ENCODE peak calls at places on chromosomes 13 and 19, in six cellular contexts. W is AG04450, P is PC-3, B is cardiac muscle cell, M is heart left ventricle, H is thoracic aorta. Q is an unnamed sample.
A peak's percentile ranks its signal among the peaks of the same experiment; 100 is the strongest.

GRCh38 chr19:33397536-33398360 is 24.2 kb downstream of the CEBPG start:
- DNase-seq in W (no peak), P (no peak), B (no peak), M (peak; percentile 28), H (no peak), Q (peak; percentile 30)

GRCh38 chr19:4124638-4125037 is 716 bp upstream of the MAP2K2 start:
- DNase-seq in W (no peak), P (no peak), B (no peak), M (no peak), H (no peak), Q (no peak)

GRCh38 chr13:110799246-110800236 is 86.0 kb downstream of the ING1 start:
- DNase-seq in W (peak; percentile 86), P (no peak), B (peak; percentile 96), M (peak; percentile 71), H (no peak), Q (no peak)

GRCh38 chr13:43652751-43653150 is 134.0 kb downstream of the ENOX1 start:
- DNase-seq in W (no peak), P (no peak), B (no peak), M (no peak), H (no peak), Q (no peak)

GRCh38 chr13:84481958-84482357 is 599.7 kb upstream of the SLITRK1 start:
- DNase-seq in W (peak; percentile 57), P (no peak), B (peak; percentile 6), M (no peak), H (no peak), Q (no peak)

GRCh38 chr19:34256835-34257558 is 2.6 kb downstream of the GARRE1 start:
- DNase-seq in W (no peak), P (no peak), B (no peak), M (no peak), H (no peak), Q (no peak)

GRCh38 chr13:73767191-73767741 is 366.9 kb downstream of the KLF12 start:
- DNase-seq in W (no peak), P (no peak), B (no peak), M (no peak), H (no peak), Q (no peak)

GRCh38 chr13:110390572-110390971 is 83.5 kb downstream of the COL4A2 start:
- DNase-seq in W (no peak), P (peak; percentile 89), B (peak; percentile 75), M (no peak), H (no peak), Q (no peak)

GRCh38 chr19:30174791-30175190 is 197.4 kb upstream of the ZNF536 start:
- DNase-seq in W (no peak), P (no peak), B (no peak), M (no peak), H (no peak), Q (no peak)

GRCh38 chr19:38264486-38265212 is at the start of gene SPINT2:
- DNase-seq in W (no peak), P (no peak), B (no peak), M (no peak), H (no peak), Q (no peak)

GRCh38 chr13:63910406-63910957 is 2494.8 kb upstream of the PCDH20 start:
- DNase-seq in W (no peak), P (no peak), B (peak; percentile 4), M (no peak), H (no peak), Q (peak; percentile 8)

GRCh38 chr19:18541992-18542935 is 1.1 kb downstream of the FKBP8 start:
- DNase-seq in W (no peak), P (no peak), B (no peak), M (no peak), H (no peak), Q (no peak)

GRCh38 chr19:19480688-19481087 is 34.7 kb downstream of the TSSK6 start:
- DNase-seq in W (no peak), P (no peak), B (no peak), M (no peak), H (no peak), Q (no peak)

GRCh38 chr13:88217372-88217771 is 546.2 kb downstream of the SLITRK5 start:
- DNase-seq in W (no peak), P (peak; percentile 1), B (no peak), M (no peak), H (no peak), Q (no peak)

GRCh38 chr13:40993987-40994386 is 25.1 kb downstream of the ELF1 start:
- DNase-seq in W (no peak), P (peak; percentile 91), B (no peak), M (no peak), H (no peak), Q (peak; percentile 85)

GRCh38 chr19:1672038-1672768 is 19.8 kb upstream of the TCF3 start:
- DNase-seq in W (no peak), P (peak; percentile 47), B (peak; percentile 59), M (no peak), H (no peak), Q (peak; percentile 54)

GRCh38 chr19:42178791-42179500 is 38.5 kb downstream of the DEDD2 start:
- DNase-seq in W (no peak), P (no peak), B (no peak), M (no peak), H (no peak), Q (peak; percentile 32)

GRCh38 chr13:112664501-112665203 is 25.2 kb upstream of the ATP11A start:
- DNase-seq in W (no peak), P (no peak), B (peak; percentile 32), M (no peak), H (no peak), Q (no peak)

GRCh38 chr19:49056101-49056901 is 1.2 kb downstream of the CGB7 start:
- DNase-seq in W (no peak), P (peak; percentile 52), B (peak; percentile 47), M (peak; percentile 61), H (no peak), Q (peak; percentile 83)

GRCh38 chr13:112450118-112450517 is 74.0 kb downstream of the SPACA7 start:
- DNase-seq in W (no peak), P (no peak), B (no peak), M (no peak), H (no peak), Q (no peak)

GRCh38 chr19:31963741-31964140 is 381.7 kb upstream of the ZNF507 start:
- DNase-seq in W (no peak), P (no peak), B (no peak), M (no peak), H (no peak), Q (no peak)

GRCh38 chr13:31209172-31209818 is 9.5 kb downstream of the B3GLCT start:
- DNase-seq in W (no peak), P (no peak), B (peak; percentile 78), M (peak; percentile 86), H (no peak), Q (no peak)

GRCh38 chr13:78780708-78781107 is 121.8 kb upstream of the OBI1 start:
- DNase-seq in W (no peak), P (no peak), B (no peak), M (no peak), H (no peak), Q (no peak)

GRCh38 chr13:51453308-51453958 is 597 bp upstream of the INTS6 start:
- DNase-seq in W (no peak), P (no peak), B (no peak), M (peak; percentile 89), H (peak; percentile 47), Q (no peak)

GRCh38 chr19:5644051-5644450 is 21.2 kb downstream of the SAFB start:
- DNase-seq in W (no peak), P (no peak), B (no peak), M (no peak), H (no peak), Q (no peak)

GRCh38 chr13:30766234-30766633 is 30.9 kb downstream of the ALOX5AP start:
- DNase-seq in W (no peak), P (no peak), B (no peak), M (no peak), H (no peak), Q (no peak)

GRCh38 chr13:37492061-37492460 is 106.5 kb downstream of the POSTN start:
- DNase-seq in W (no peak), P (no peak), B (no peak), M (no peak), H (no peak), Q (no peak)

GRCh38 chr19:52785506-52785905 is 1.1 kb downstream of the ZNF600 start:
- DNase-seq in W (no peak), P (no peak), B (no peak), M (no peak), H (no peak), Q (no peak)
- H3K4me3 ChIP-seq in W (no peak overlapping the region), P (peak overlapping the region; percentile 71), B (peak overlapping the region; percentile 79), M (no peak overlapping the region), H (peak overlapping the region; percentile 97), Q (peak overlapping the region; percentile 82)

GRCh38 chr19:11200015-11200574 is 2.8 kb upstream of the KANK2 start:
- DNase-seq in W (no peak), P (no peak), B (no peak), M (no peak), H (no peak), Q (no peak)
- H3K9me3 ChIP-seq in W (no peaks in the 10 kb centered on the region), P (no peaks in the 10 kb centered on the region), B (no peaks in the 10 kb centered on the region), M (no peaks in the 10 kb centered on the region), H (no peaks in the 10 kb centered on the region), Q (no peaks in the 10 kb centered on the region)

GRCh38 chr19:16170134-16170533 is 3.2 kb downstream of the CIB3 start:
- DNase-seq in W (no peak), P (no peak), B (no peak), M (no peak), H (no peak), Q (no peak)

GRCh38 chr19:16167055-16167454 is 6.3 kb downstream of the CIB3 start:
- DNase-seq in W (no peak), P (peak; percentile 59), B (no peak), M (no peak), H (no peak), Q (no peak)

GRCh38 chr19:16168465-16169081 is 4.8 kb downstream of the CIB3 start:
- DNase-seq in W (no peak), P (peak; percentile 61), B (peak; percentile 53), M (no peak), H (no peak), Q (no peak)

GRCh38 chr19:16164222-16164890 is 9.0 kb downstream of the CIB3 start:
- DNase-seq in W (no peak), P (no peak), B (no peak), M (no peak), H (no peak), Q (no peak)

GRCh38 chr19:16166417-16166816 is 6.9 kb downstream of the CIB3 start:
- DNase-seq in W (no peak), P (no peak), B (no peak), M (no peak), H (no peak), Q (no peak)
- H3K4me3 ChIP-seq in W (no peak overlapping the region), P (no peak overlapping the region), B (no peak overlapping the region), M (no peak overlapping the region), H (no peak overlapping the region), Q (no peak overlapping the region)

GRCh38 chr19:6911523-6911922 is 24.1 kb downstream of the ADGRE1 start:
- DNase-seq in W (no peak), P (no peak), B (no peak), M (no peak), H (no peak), Q (no peak)
- H3K9me3 ChIP-seq in W (peaks cover 18% of the 10 kb centered on the region), P (peaks cover 34% of the 10 kb centered on the region), B (peaks cover 7% of the 10 kb centered on the region), M (peaks cover 41% of the 10 kb centered on the region), H (peaks cover 15% of the 10 kb centered on the region), Q (peaks cover 3% of the 10 kb centered on the region)

GRCh38 chr13:24251525-24251924 is 57.9 kb upstream of the C1QTNF9 start:
- DNase-seq in W (no peak), P (no peak), B (no peak), M (no peak), H (no peak), Q (no peak)
- H3K4me3 ChIP-seq in W (no peak overlapping the region), P (no peak overlapping the region), B (no peak overlapping the region), M (no peak overlapping the region), H (peak overlapping the region; percentile 23), Q (no peak overlapping the region)

GRCh38 chr19:22137791-22138190 is 59.0 kb downstream of the ZNF676 start:
- DNase-seq in W (no peak), P (no peak), B (no peak), M (no peak), H (no peak), Q (no peak)
- H3K9me3 ChIP-seq in W (peaks cover 15% of the 10 kb centered on the region), P (peaks cover 22% of the 10 kb centered on the region), B (no peaks in the 10 kb centered on the region), M (peaks cover 59% of the 10 kb centered on the region), H (peaks cover 3% of the 10 kb centered on the region), Q (no peaks in the 10 kb centered on the region)

Q was measured in Caco-2.